ENCODE peak calls at places on chromosome 22, in seven cellular contexts. J is fibroblast of lung; L is mesenchymal stem cell; B is stimulated activated naive B cell treated with anti-CD40 and anti-IgM and Interleukin-4, amounts not matched to agents 10 μg/mL and 1 μg/mL and 100 μg/mL, for 72 hours; K is naive thymus-derived CD8-positive, alpha-beta T cell; G is NCI-H187; E is HuH-7. M is an unnamed sample.

GRCh38 chr22:49106136-49106930 is 721.3 kb downstream of the BRD1 start:
- DNase-seq in J (no peak), L (no peak), B (no peak), K (no peak), G (no peak), E (no peak), M (no peak)

GRCh38 chr22:45472426-45472825 is 30.3 kb upstream of the FBLN1 start:
- DNase-seq in J (no peak), L (no peak), B (no peak), K (no peak), G (no peak), E (no peak), M (no peak)

GRCh38 chr22:31122532-31123291 is at the start of gene INPP5J:
- DNase-seq in J (peak; percentile 57), L (peak; percentile 67), B (no peak), K (no peak), G (peak; percentile 7), E (peak; percentile 91), M (no peak)

GRCh38 chr22:19478466-19479357 is at the start of gene UFD1:
- DNase-seq in J (peak; percentile 80), L (peak; percentile 93), B (peak; percentile 80), K (peak; percentile 77), G (no peak), E (peak; percentile 78), M (peak; percentile 25)

GRCh38 chr22:19514831-19515565 is 9.2 kb downstream of the CLDN5 start:
- DNase-seq in J (no peak), L (peak; percentile 2), B (no peak), K (no peak), G (peak; percentile 14), E (no peak), M (no peak)

GRCh38 chr22:24184057-24184798 is 2.9 kb downstream of the SUSD2 start:
- DNase-seq in J (no peak), L (no peak), B (no peak), K (no peak), G (no peak), E (no peak), M (no peak)

GRCh38 chr22:47452184-47452583 is 689.7 kb downstream of the TBC1D22A start:
- DNase-seq in J (no peak), L (no peak), B (no peak), K (no peak), G (no peak), E (peak; percentile 70), M (no peak)

GRCh38 chr22:23220485-23221350 is 40.4 kb downstream of the BCR start:
- DNase-seq in J (peak; percentile 74), L (no peak), B (peak; percentile 63), K (no peak), G (no peak), E (no peak), M (peak; percentile 33)

GRCh38 chr22:48248901-48249455 is 1486.5 kb downstream of the TBC1D22A start:
- DNase-seq in J (no peak), L (no peak), B (no peak), K (no peak), G (no peak), E (no peak), M (no peak)

GRCh38 chr22:17077255-17077654 is 7.5 kb upstream of the IL17RA start:
- DNase-seq in J (peak; percentile 88), L (peak; percentile 37), B (no peak), K (no peak), G (no peak), E (no peak), M (no peak)

GRCh38 chr22:42439021-42439420 is 6.8 kb upstream of the NFAM1 start:
- DNase-seq in J (no peak), L (no peak), B (no peak), K (no peak), G (no peak), E (no peak), M (no peak)

GRCh38 chr22:17091851-17092250 is 7.1 kb downstream of the IL17RA start:
- DNase-seq in J (no peak), L (no peak), B (no peak), K (no peak), G (no peak), E (no peak), M (no peak)